ENCODE peak calls at places on chromosomes 16 and 17, in five cellular contexts. E is mesothelial cell of epicardium; R is stimulated activated CD8-positive, alpha-beta memory T cell treated with anti-CD3 and anti-CD28 coated beads, Interleukin-7, amount 100 ng/mL, for 24 hours; T is left lung; N is fibroblast of the conjunctiva. Z is an unnamed sample.
A peak's percentile ranks its signal among the peaks of the same experiment; 100 is the strongest.

GRCh38 chr17:57902117-57902799 is 52.4 kb upstream of the MRPS23 start:
- DNase-seq in T (no peak), R (no peak), N (no peak), E (no peak), Z (no peak)

GRCh38 chr17:82805823-82806222 is 34.0 kb downstream of the ZNF750 start:
- DNase-seq in T (no peak), R (no peak), N (no peak), E (no peak), Z (no peak)

GRCh38 chr17:39231587-39232551 is 6.1 kb upstream of the STAC2 start:
- DNase-seq in T (no peak), R (peak; percentile 28), E (no peak), N (no peak), Z (no peak)

GRCh38 chr17:27624555-27624954 is 6.4 kb upstream of the LGALS9 start:
- DNase-seq in N (no peak), R (no peak), T (no peak), E (no peak), Z (no peak)

GRCh38 chr17:1898872-1899271 is 69.1 kb downstream of the RPA1 start:
- DNase-seq in N (no peak), R (no peak), T (no peak), E (no peak), Z (no peak)

GRCh38 chr16:22188595-22189442 is 17.3 kb upstream of the EEF2K start:
- DNase-seq in T (peak; percentile 73), E (peak; percentile 49), R (no peak), N (peak; percentile 89), Z (no peak)

GRCh38 chr17:58275417-58275816 is 5.3 kb downstream of the MPO start:
- DNase-seq in E (no peak), N (no peak), T (no peak), R (no peak), Z (no peak)

GRCh38 chr17:17146791-17147406 is 59.2 kb downstream of the PLD6 start:
- DNase-seq in N (no peak), E (no peak), R (no peak), T (no peak), Z (no peak)

GRCh38 chr16:11521019-11521418 is 65.7 kb downstream of the LITAF start:
- DNase-seq in T (no peak), N (no peak), E (no peak), R (no peak), Z (no peak)

GRCh38 chr17:43562679-43563146 is 16.6 kb upstream of the ETV4 start:
- DNase-seq in N (no peak), E (no peak), T (no peak), R (no peak), Z (no peak)

GRCh38 chr17:3575506-3575905 is 17.9 kb upstream of the TRPV3 start:
- DNase-seq in E (no peak), R (no peak), T (no peak), N (no peak), Z (no peak)

GRCh38 chr16:50741225-50741807 is 570 bp upstream of the CYLD start:
- DNase-seq in T (peak; percentile 41), E (no peak), N (no peak), R (no peak), Z (no peak)

GRCh38 chr17:61967729-61968128 is 39.9 kb upstream of the INTS2 start:
- DNase-seq in E (no peak), T (no peak), R (no peak), N (no peak), Z (no peak)

GRCh38 chr17:19418312-19418992 is 7.4 kb downstream of the RNF112 start:
- DNase-seq in T (no peak), R (no peak), E (no peak), N (no peak), Z (no peak)

GRCh38 chr17:58120195-58120822 is 27.9 kb upstream of the OR4D1 start:
- DNase-seq in E (peak; percentile 40), N (peak; percentile 23), R (peak; percentile 9), T (no peak), Z (no peak)

GRCh38 chr16:50381679-50382440 is 13.1 kb upstream of the BRD7 start:
- DNase-seq in N (no peak), R (no peak), T (no peak), E (no peak), Z (no peak)

GRCh38 chr17:4537451-4538235 is 17.5 kb downstream of the MYBBP1A start:
- DNase-seq in N (no peak), E (no peak), R (no peak), T (no peak), Z (no peak)

GRCh38 chr16:88768041-88768876 is 16.8 kb downstream of the PIEZO1 start:
- DNase-seq in N (peak; percentile 48), E (no peak), R (no peak), T (peak; percentile 84), Z (peak; percentile 89)

GRCh38 chr17:67157732-67158639 is 87.0 kb downstream of the HELZ start:
- DNase-seq in E (no peak), R (no peak), N (peak; percentile 65), T (no peak), Z (no peak)

GRCh38 chr17:29412780-29413565 is 22.8 kb downstream of the TAOK1 start:
- DNase-seq in R (no peak), E (no peak), N (peak; percentile 17), T (no peak), Z (peak; percentile 23)

GRCh38 chr17:16908282-16908681 is 63.6 kb downstream of the TNFRSF13B start:
- DNase-seq in N (no peak), R (no peak), T (no peak), E (no peak), Z (peak; percentile 63)

GRCh38 chr16:14475370-14476139 is 154.5 kb downstream of the PARN start:
- DNase-seq in R (no peak), T (no peak), E (no peak), N (no peak), Z (no peak)

GRCh38 chr17:273994-274832 is 78.4 kb downstream of the RPH3AL start:
- DNase-seq in T (no peak), E (no peak), R (no peak), N (no peak), Z (no peak)

GRCh38 chr16:62913924-62914323 is 877.7 kb upstream of the CDH8 start:
- DNase-seq in T (no peak), R (no peak), E (no peak), N (no peak), Z (no peak)

GRCh38 chr17:67221062-67221998 is 23.7 kb downstream of the HELZ start:
- DNase-seq in T (no peak), N (no peak), R (no peak), E (no peak), Z (no peak)

GRCh38 chr16:53142823-53143568 is 88.2 kb downstream of the CHD9 start:
- DNase-seq in N (no peak), T (no peak), E (no peak), R (no peak), Z (no peak)

GRCh38 chr16:85750021-85750826 is 672 bp downstream of the C16orf74 start:
- DNase-seq in N (no peak), R (no peak), T (peak; percentile 55), E (no peak), Z (no peak)

GRCh38 chr16:52545544-52546262 is 1.2 kb downstream of the TOX3 start:
- DNase-seq in R (no peak), T (no peak), E (no peak), N (no peak), Z (no peak)

GRCh38 chr17:7560172-7561027 is 1.3 kb upstream of the SENP3 start:
- DNase-seq in N (peak; percentile 36), E (no peak), T (peak; percentile 64), R (peak; percentile 47), Z (no peak)

GRCh38 chr16:88023786-88024185 is 72.6 kb downstream of the BANP start:
- DNase-seq in E (no peak), T (no peak), N (no peak), R (no peak), Z (no peak)

GRCh38 chr17:81926451-81927144 is 937 bp downstream of the MAFG start:
- DNase-seq in E (peak; percentile 50), T (peak; percentile 87), R (peak; percentile 32), N (peak; percentile 47), Z (no peak)

GRCh38 chr16:8673611-8674412 is 605 bp upstream of the ABAT start:
- DNase-seq in R (no peak), T (no peak), E (no peak), N (no peak), Z (no peak)

GRCh38 chr17:52064791-52065211 is 93.7 kb downstream of the CA10 start:
- DNase-seq in T (no peak), N (no peak), E (no peak), R (no peak), Z (no peak)